ENCODE peak calls at places on chromosomes 16 and 17, in four cellular contexts. C, A, F and B are unnamed samples.

GRCh38 chr17:80375186-80375585 is 39.8 kb upstream of the ENDOV start:
- DNase-seq in C (no peak), A (peak), F (no peak), B (no peak)

GRCh38 chr16:81636298-81636960 is 142.7 kb upstream of the PLCG2 start:
- DNase-seq in C (peak), A (no peak), F (no peak), B (no peak)

GRCh38 chr16:7513429-7513828 is 180.8 kb downstream of the RBFOX1 start:
- DNase-seq in C (no peak), A (no peak), F (no peak), B (peak)

GRCh38 chr16:51542856-51543510 is 391.9 kb upstream of the SALL1 start:
- DNase-seq in C (no peak), A (no peak), F (no peak), B (no peak)

GRCh38 chr16:9446471-9447194 is 355.2 kb downstream of the HAPSTR1 start:
- DNase-seq in C (no peak), A (no peak), F (peak), B (no peak)

GRCh38 chr17:1532836-1533602 is 16.6 kb upstream of the INPP5K start:
- DNase-seq in C (no peak), A (no peak), F (no peak), B (no peak)

GRCh38 chr16:46885960-46886763 is 2.0 kb downstream of the GPT2 start:
- DNase-seq in C (no peak), A (no peak), F (no peak), B (peak)

GRCh38 chr17:59825533-59826316 is 67.0 kb downstream of the TUBD1 start:
- DNase-seq in C (peak), A (no peak), F (peak), B (peak)

GRCh38 chr17:68441064-68441770 is 16.1 kb downstream of the WIPI1 start:
- DNase-seq in C (no peak), A (no peak), F (peak), B (no peak)

GRCh38 chr17:13154403-13154802 is 136.6 kb upstream of the ELAC2 start:
- DNase-seq in C (peak), A (no peak), F (no peak), B (no peak)

GRCh38 chr17:54626146-54626703 is 274.4 kb upstream of the TOM1L1 start:
- DNase-seq in C (no peak), A (no peak), F (no peak), B (no peak)

GRCh38 chr16:7493133-7493532 is 160.5 kb downstream of the RBFOX1 start:
- DNase-seq in C (no peak), A (no peak), F (no peak), B (no peak)

GRCh38 chr17:5011928-5012327 is 14.2 kb downstream of the KIF1C start:
- DNase-seq in C (no peak), A (no peak), F (no peak), B (peak)

GRCh38 chr16:55370762-55371482 is 46.9 kb downstream of the IRX6 start:
- DNase-seq in C (peak), A (peak), F (peak), B (peak)

GRCh38 chr16:51674615-51675014 is 523.5 kb upstream of the SALL1 start:
- DNase-seq in C (no peak), A (no peak), F (no peak), B (no peak)

GRCh38 chr17:68592004-68592403 is 9.2 kb downstream of the FAM20A start:
- DNase-seq in C (peak), A (no peak), F (no peak), B (no peak)

GRCh38 chr17:78290671-78291070 is 59.2 kb downstream of the TMEM235 start:
- DNase-seq in C (no peak), A (no peak), F (no peak), B (no peak)

GRCh38 chr17:9253308-9253707 is 232.0 kb downstream of the NTN1 start:
- DNase-seq in C (no peak), A (no peak), F (no peak), B (no peak)

GRCh38 chr16:68893710-68894705 is 50.7 kb downstream of the TANGO6 start:
- DNase-seq in C (peak), A (no peak), F (no peak), B (no peak)

GRCh38 chr17:7081341-7082062 is 1.5 kb upstream of the CLEC10A start:
- DNase-seq in C (no peak), A (no peak), F (no peak), B (no peak)

GRCh38 chr16:88367560-88367959 is 15.2 kb upstream of the ZNF469 start:
- DNase-seq in C (no peak), A (peak), F (no peak), B (no peak)

GRCh38 chr17:17605747-17606083 is 14.2 kb upstream of the PEMT start:
- DNase-seq in C (peak), A (no peak), F (no peak), B (no peak)

GRCh38 chr16:27195941-27196595 is 7.3 kb upstream of the KDM8 start:
- DNase-seq in C (no peak), A (no peak), F (no peak), B (no peak)

GRCh38 chr17:49565948-49566491 is 9.7 kb upstream of the NXPH3 start:
- DNase-seq in C (no peak), A (peak), F (peak), B (no peak)

GRCh38 chr16:3158498-3159314 is 23.9 kb downstream of the ZNF213 start:
- DNase-seq in C (peak), A (peak), F (peak), B (peak)

GRCh38 chr17:80793421-80793820 is 198.2 kb upstream of the CHMP6 start:
- DNase-seq in C (no peak), A (peak), F (no peak), B (no peak)

GRCh38 chr16:71426069-71426879 is 15.6 kb downstream of the TLE7 start:
- DNase-seq in C (peak), A (no peak), F (peak), B (peak)
- H3K4me3 ChIP-seq in C (no peak), A (no peak), F (no peak), B (peak)

GRCh38 chr17:62062313-62062712 is 2.8 kb downstream of the MED13 start:
- DNase-seq in C (peak), A (no peak), F (no peak), B (no peak)
- H3K4me3 ChIP-seq in C (peak), A (peak), F (no peak), B (peak)

DNA sequence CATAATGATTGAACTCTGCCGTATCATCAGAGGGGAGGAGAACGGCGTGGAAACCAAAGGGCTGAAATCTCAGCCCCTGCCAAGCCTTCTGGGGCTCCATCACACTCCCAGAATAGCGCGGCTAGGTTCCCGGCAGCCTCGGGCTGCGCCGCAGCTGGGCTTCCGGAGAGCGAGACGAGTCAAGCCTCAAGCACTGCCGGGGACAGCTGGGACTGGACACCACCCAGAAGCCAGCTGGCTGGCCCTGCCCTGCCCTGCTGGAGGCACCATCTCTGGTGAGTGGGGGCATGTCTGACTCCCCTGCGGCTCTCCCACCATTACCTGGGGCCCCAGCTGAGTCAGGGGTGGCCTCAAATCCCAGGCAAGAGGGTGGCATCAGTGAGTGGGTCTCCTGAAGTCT is 7.2 kb upstream of the GPRC5C start:
- DNase-seq in C (no peak), A (no peak), F (no peak), B (no peak)
- H3K4me3 ChIP-seq in C (no peak), A (no peak), F (no peak), B (no peak)

GRCh38 chr17:45172232-45172540 is 10.5 kb downstream of the HEXIM2 start:
- DNase-seq in C (no peak), A (no peak), F (no peak), B (no peak)

GRCh38 chr17:45170280-45170975 is 8.8 kb downstream of the HEXIM2 start:
- DNase-seq in C (no peak), A (no peak), F (no peak), B (no peak)

GRCh38 chr17:45170976-45171337 is 9.3 kb downstream of the HEXIM2 start:
- DNase-seq in C (peak), A (peak), F (peak), B (peak)

GRCh38 chr17:45172541-45173286 is 11.0 kb downstream of the HEXIM2 start:
- DNase-seq in C (peak), A (peak), F (peak), B (peak)

GRCh38 chr17:45171338-45172231 is 9.9 kb downstream of the HEXIM2 start:
- DNase-seq in C (peak), A (peak), F (no peak), B (peak)
- H3K4me3 ChIP-seq in C (peak), A (peak), F (no peak), B (peak)

DNA sequence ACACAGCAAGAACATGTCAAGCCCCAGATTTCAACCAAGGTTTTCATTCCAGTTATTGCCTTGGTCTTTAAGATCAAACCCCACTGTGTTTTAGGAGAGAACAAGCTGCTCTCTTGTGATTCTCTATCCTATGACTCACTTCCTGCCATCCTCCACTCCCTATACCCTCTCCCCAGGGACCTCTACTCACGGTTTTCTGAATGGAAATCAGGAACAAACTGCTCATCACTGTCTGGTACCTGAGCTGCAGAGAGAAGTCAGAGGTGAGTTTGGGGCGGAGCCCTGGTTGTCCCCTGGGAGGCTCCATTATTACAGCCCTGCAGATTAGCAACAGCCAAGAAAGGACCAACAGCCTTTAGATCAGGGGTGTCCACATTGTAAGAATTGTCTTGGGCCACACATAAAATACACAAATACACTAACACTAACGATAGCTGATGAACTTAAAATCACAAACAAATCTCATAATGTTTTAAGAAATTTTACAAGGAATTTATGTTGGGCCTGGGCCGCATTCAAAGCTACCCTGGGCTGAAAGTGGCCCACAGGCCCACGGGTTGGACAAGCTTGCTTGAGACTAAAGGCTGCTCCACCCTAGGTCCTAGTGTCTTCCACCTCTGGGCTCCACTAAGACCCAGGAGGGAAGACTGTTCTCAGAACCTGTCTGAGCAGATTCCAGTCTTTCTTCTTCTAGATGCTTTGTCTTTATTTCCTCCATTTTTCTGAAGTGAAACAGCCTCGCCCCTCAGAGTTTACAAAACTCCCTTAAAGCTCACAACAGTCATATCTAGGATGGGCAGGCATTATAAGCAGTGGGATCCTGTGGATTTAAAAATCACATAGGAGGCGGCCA is 9.7 kb downstream of the ETV4 start:
- DNase-seq in C (peak), A (no peak), F (no peak), B (peak)
- H3K4me3 ChIP-seq in C (no peak), A (no peak), F (no peak), B (no peak)

GRCh38 chr17:76700627-76701470 is 9.9 kb downstream of the MXRA7 start:
- DNase-seq in C (peak), A (peak), F (peak), B (peak)
- H3K4me3 ChIP-seq in C (peak), A (peak), F (no peak), B (no peak)

GRCh38 chr16:89409161-89409711 is 81.1 kb downstream of the ANKRD11 start:
- DNase-seq in C (no peak), A (no peak), F (no peak), B (no peak)
- H3K4me3 ChIP-seq in C (no peak), A (no peak), F (no peak), B (no peak)

DNA sequence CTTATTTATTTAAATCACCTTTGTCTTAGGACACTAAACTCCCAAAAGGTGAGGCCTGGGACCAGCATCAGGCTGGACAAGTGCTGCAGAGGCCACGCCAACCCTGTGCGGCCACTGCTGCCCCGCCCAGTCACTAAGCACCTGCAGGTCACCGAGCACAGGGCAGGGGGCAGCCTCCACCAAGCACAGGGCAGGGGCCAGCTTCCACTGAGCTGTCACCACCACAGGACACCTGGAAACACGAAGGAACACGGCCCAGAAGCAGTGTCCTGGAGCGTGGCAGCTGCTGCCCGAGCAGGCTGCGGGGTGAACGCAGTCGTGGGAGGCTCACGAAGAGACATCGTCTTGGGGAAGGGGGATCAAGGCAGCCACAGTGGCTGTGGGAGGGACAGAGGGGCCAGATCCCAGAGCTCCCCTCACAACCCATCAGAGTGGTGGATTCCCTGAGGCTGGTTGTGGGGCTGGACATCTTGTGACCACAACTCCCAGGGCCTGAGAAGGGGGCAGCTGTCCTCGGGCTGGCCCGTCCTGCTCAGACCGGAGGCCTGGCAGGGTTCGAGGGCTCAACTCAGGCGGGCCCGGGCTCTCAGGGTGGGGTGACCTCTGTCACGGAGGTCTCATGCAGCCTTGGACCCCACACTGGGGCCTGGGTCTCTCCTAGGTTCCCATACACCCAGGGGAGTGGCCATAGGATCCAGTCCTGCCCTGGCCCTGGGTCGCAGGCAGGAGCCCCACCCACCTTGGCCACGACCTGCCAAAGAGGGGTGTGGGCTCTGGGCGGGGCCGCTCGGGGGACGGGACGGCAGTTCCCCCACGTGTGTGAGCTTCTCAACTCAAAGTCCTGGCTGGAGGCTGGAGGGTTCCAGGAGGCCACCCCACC is 18.7 kb downstream of the RAB40B start:
- DNase-seq in C (no peak), A (no peak), F (no peak), B (no peak)
- H3K4me3 ChIP-seq in C (no peak), A (no peak), F (no peak), B (no peak)

DNA sequence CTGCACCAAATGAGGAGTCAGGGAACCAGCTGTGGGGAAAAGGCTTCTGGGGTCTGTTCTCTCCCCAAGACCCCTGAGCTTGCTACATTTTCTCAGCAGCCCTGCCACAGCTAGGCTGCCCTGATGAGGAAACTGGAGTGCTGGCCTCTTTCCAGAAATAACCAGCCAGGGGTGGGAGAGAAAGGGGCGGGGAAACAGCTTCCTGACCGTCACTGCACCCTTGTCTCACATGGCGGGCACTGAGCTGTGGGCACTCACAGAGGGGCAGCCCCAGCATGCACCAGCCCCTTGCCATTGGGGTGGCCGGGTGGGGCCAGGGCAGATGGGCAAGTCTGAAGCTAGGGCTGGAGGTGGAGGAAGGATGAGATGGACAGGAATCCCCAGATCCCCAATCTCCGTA is 2.9 kb downstream of the SRL start:
- DNase-seq in C (no peak), A (no peak), F (no peak), B (no peak)
- H3K4me3 ChIP-seq in C (no peak), A (peak), F (no peak), B (no peak)